ENCODE peak calls at places on chromosomes 13 and 19, in four cellular contexts. One of them, this sample, is unnamed.

GRCh38 chr19:33464733-33465115 is 56.9 kb downstream of the PEPD start:
- DNase-seq in IMR-90: no peak
- DNase-seq in heart left ventricle: no peak
- DNase-seq in A549: no peak
- DNase-seq in this sample: no peak

GRCh38 chr13:109783815-109784589 is 2.4 kb downstream of the IRS2 start:
- DNase-seq in IMR-90: no peak
- DNase-seq in heart left ventricle: no peak
- DNase-seq in A549: no peak
- DNase-seq in this sample: peak; percentile 23

GRCh38 chr13:100454876-100455275 is 133.7 kb downstream of the GGACT start:
- DNase-seq in IMR-90: peak; percentile 54
- DNase-seq in heart left ventricle: no peak
- DNase-seq in A549: no peak
- DNase-seq in this sample: no peak

GRCh38 chr13:97043302-97043701 is 49.0 kb upstream of the OXGR1 start:
- DNase-seq in IMR-90: no peak
- DNase-seq in heart left ventricle: no peak
- DNase-seq in A549: no peak
- DNase-seq in this sample: no peak

GRCh38 chr19:43407416-43408005 is 7.2 kb upstream of the TEX101 start:
- DNase-seq in IMR-90: no peak
- DNase-seq in heart left ventricle: no peak
- DNase-seq in A549: no peak
- DNase-seq in this sample: no peak

GRCh38 chr13:76853481-76853880 is 32.7 kb downstream of the KCTD12 start:
- DNase-seq in IMR-90: no peak
- DNase-seq in heart left ventricle: no peak
- DNase-seq in A549: no peak
- DNase-seq in this sample: no peak

GRCh38 chr19:28846094-28846812 is 366.7 kb downstream of the UQCRFS1 start:
- DNase-seq in IMR-90: no peak
- DNase-seq in heart left ventricle: no peak
- DNase-seq in A549: no peak
- DNase-seq in this sample: no peak

GRCh38 chr19:18590273-18591272 is 2.0 kb downstream of the REX1BD start:
- DNase-seq in IMR-90: peak; percentile 57
- DNase-seq in heart left ventricle: peak; percentile 51
- DNase-seq in A549: peak; percentile 94
- DNase-seq in this sample: peak; percentile 62

GRCh38 chr13:81659984-81660383 is 1319.1 kb upstream of the SPRY2 start:
- DNase-seq in IMR-90: no peak
- DNase-seq in heart left ventricle: no peak
- DNase-seq in A549: no peak
- DNase-seq in this sample: no peak

GRCh38 chr19:21612403-21612872 is 107.0 kb downstream of the ZNF429 start:
- DNase-seq in IMR-90: no peak
- DNase-seq in heart left ventricle: no peak
- DNase-seq in A549: no peak
- DNase-seq in this sample: no peak

GRCh38 chr13:111158136-111158805 is 43.2 kb downstream of the ARHGEF7 start:
- DNase-seq in IMR-90: no peak
- DNase-seq in heart left ventricle: no peak
- DNase-seq in A549: no peak
- DNase-seq in this sample: no peak

GRCh38 chr13:53064721-53065120 is 36.1 kb downstream of the OLFM4 start:
- DNase-seq in IMR-90: no peak
- DNase-seq in heart left ventricle: no peak
- DNase-seq in A549: no peak
- DNase-seq in this sample: no peak

GRCh38 chr19:50977626-50978025 is 6.1 kb downstream of the KLK7 start:
- DNase-seq in IMR-90: no peak
- DNase-seq in heart left ventricle: no peak
- DNase-seq in A549: no peak
- DNase-seq in this sample: no peak

GRCh38 chr19:34482380-34483250 is 1.1 kb downstream of the WTIP start:
- DNase-seq in IMR-90: peak; percentile 37
- DNase-seq in heart left ventricle: no peak
- DNase-seq in A549: peak; percentile 64
- DNase-seq in this sample: no peak

GRCh38 chr13:40120288-40120687 is 464.8 kb downstream of the COG6 start:
- DNase-seq in IMR-90: no peak
- DNase-seq in heart left ventricle: no peak
- DNase-seq in A549: no peak
- DNase-seq in this sample: no peak

GRCh38 chr19:28526042-28526441 is 686.9 kb downstream of the UQCRFS1 start:
- DNase-seq in IMR-90: no peak
- DNase-seq in heart left ventricle: no peak
- DNase-seq in A549: no peak
- DNase-seq in this sample: no peak

GRCh38 chr13:80050252-80050651 is 290.7 kb downstream of the SPRY2 start:
- DNase-seq in IMR-90: peak; percentile 16
- DNase-seq in heart left ventricle: no peak
- DNase-seq in A549: no peak
- DNase-seq in this sample: no peak

GRCh38 chr19:41431426-41432386 is 4.5 kb upstream of the B3GNT8 start:
- DNase-seq in IMR-90: peak; percentile 31
- DNase-seq in heart left ventricle: peak; percentile 92
- DNase-seq in A549: peak; percentile 58
- DNase-seq in this sample: peak; percentile 30

GRCh38 chr19:4196587-4197148 is 14.2 kb downstream of the ANKRD24 start:
- DNase-seq in IMR-90: no peak
- DNase-seq in heart left ventricle: no peak
- DNase-seq in A549: no peak
- DNase-seq in this sample: no peak

GRCh38 chr19:56120371-56121179 is 520 bp downstream of the ZNF787 start:
- DNase-seq in IMR-90: peak; percentile 71
- DNase-seq in heart left ventricle: peak; percentile 94
- DNase-seq in A549: peak; percentile 89
- DNase-seq in this sample: peak; percentile 89

GRCh38 chr19:35901854-35902661 is at the start of gene HCST:
- DNase-seq in IMR-90: peak; percentile 22
- DNase-seq in heart left ventricle: no peak
- DNase-seq in A549: no peak
- DNase-seq in this sample: no peak

GRCh38 chr19:35905178-35905727 is 2.8 kb downstream of the TYROBP start:
- DNase-seq in IMR-90: peak; percentile 50
- DNase-seq in heart left ventricle: no peak
- DNase-seq in A549: no peak
- DNase-seq in this sample: no peak

GRCh38 chr19:35904312-35905068 is 2.2 kb downstream of the HCST start:
- DNase-seq in IMR-90: no peak
- DNase-seq in heart left ventricle: no peak
- DNase-seq in A549: no peak
- DNase-seq in this sample: no peak

GRCh38 chr19:35902870-35903475 is 644 bp downstream of the HCST start:
- DNase-seq in IMR-90: no peak
- DNase-seq in heart left ventricle: no peak
- DNase-seq in A549: no peak
- DNase-seq in this sample: no peak

DNA sequence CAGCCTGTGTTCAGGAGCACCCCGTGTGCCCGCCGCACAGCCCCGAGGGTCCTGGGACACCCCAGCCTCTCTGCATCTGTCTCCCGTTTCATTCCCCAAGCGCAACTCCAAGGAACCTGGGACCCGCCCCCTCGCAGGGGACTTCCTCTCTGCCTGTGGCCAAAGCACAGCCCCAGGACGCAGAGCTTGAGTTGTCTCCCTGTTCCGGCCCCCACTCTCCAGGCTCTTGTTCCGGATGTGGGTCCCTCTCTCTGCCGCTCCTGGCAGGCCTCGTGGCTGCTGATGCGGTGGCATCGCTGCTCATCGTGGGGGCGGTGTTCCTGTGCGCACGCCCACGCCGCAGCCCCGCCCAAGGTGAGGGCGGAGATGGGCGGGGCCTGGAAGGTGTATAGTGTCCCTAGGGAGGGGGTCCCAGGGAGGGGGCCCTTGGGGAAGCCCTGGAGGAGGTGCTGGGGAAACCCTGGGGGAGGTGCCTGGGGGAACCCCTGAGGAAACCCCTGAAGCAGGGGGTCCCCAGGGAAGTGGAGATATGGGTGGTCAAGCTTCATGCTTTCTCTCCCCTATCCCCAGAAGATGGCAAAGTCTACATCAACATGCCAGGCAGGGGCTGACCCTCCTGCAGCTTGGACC is 1.3 kb downstream of the HCST start:
- DNase-seq in IMR-90: peak; percentile 73
- DNase-seq in heart left ventricle: peak; percentile 77
- DNase-seq in A549: peak; percentile 68
- DNase-seq in this sample: no peak
- TF ChIP-seq POLR2A in IMR-90: no peak
- TF ChIP-seq POLR2A in heart left ventricle: no peak
- TF ChIP-seq POLR2A in A549: peak; percentile 45
- TF ChIP-seq POLR2A in this sample: peak; percentile 40

GRCh38 chr19:897442-898039 is 4.3 kb downstream of the RNU6-9 start:
- DNase-seq in IMR-90: no peak
- DNase-seq in heart left ventricle: no peak
- DNase-seq in A549: no peak
- DNase-seq in this sample: no peak

GRCh38 chr19:899363-900301 is 6.3 kb downstream of the RNU6-9 start:
- DNase-seq in IMR-90: no peak
- DNase-seq in heart left ventricle: no peak
- DNase-seq in A549: no peak
- DNase-seq in this sample: no peak

GRCh38 chr19:900302-901111 is 7.2 kb downstream of the RNU6-9 start:
- DNase-seq in IMR-90: no peak
- DNase-seq in heart left ventricle: no peak
- DNase-seq in A549: peak; percentile 62
- DNase-seq in this sample: peak; percentile 63

GRCh38 chr19:896999-897398 is 3.7 kb downstream of the RNU6-9 start:
- DNase-seq in IMR-90: no peak
- DNase-seq in heart left ventricle: no peak
- DNase-seq in A549: no peak
- DNase-seq in this sample: no peak

GRCh38 chr19:898663-899062 is 5.4 kb downstream of the RNU6-9 start:
- DNase-seq in IMR-90: no peak
- DNase-seq in heart left ventricle: no peak
- DNase-seq in A549: no peak
- DNase-seq in this sample: no peak
- TF ChIP-seq POLR2A in IMR-90: no peak
- TF ChIP-seq POLR2A in heart left ventricle: no peak
- TF ChIP-seq POLR2A in A549: no peak
- TF ChIP-seq POLR2A in this sample: no peak

DNA sequence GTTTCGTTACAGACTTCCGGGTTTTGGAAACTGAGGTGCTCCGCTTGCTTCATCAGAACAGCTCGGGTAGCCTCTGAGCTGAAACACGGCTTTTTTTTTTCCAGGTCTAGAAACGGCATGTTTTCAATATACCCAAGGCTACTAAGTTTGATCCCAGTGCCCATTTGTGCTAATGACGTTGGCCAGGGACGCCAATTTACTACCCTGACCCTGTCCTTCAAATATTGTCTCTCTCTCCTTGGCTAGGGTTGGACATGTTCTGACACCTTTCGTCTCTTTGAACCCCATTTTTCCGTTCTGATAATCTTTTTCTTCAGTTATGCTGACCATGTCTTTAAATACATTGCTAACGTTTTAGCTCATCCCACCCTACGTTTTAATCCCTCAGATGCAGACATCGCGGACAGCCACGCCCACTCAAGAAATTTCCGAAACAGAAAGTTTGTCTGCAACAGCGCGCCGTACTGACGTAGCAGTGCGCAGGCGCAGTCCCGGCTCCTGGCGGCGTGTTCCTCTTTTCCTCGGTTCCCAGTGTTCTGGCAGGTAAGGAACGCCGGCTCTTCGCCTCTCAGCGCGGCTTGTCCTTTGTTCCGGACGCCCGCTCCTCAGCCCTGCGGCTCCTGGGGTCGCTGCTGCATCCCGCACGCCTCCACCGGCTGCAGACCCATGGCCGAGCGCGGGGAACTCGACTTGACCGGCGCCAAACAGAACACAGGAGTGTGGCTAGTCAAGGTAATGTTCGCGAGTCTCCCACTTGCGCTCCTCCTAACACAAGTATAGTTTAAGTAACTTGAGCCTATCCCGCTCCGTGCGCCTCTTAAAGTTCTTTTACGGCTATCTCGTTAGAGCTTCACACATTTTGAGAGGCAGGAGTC is at the start of gene GTF2F2:
- DNase-seq in IMR-90: peak; percentile 90
- DNase-seq in heart left ventricle: peak; percentile 92
- DNase-seq in A549: peak; percentile 83
- DNase-seq in this sample: peak; percentile 94
- TF ChIP-seq POLR2A in IMR-90: peak; percentile 72
- TF ChIP-seq POLR2A in heart left ventricle: no peak
- TF ChIP-seq POLR2A in A549: peak; percentile 68
- TF ChIP-seq POLR2A in this sample: peak; percentile 86

GRCh38 chr19:47711652-47712239 is 1.5 kb upstream of the EHD2 start:
- DNase-seq in IMR-90: no peak
- DNase-seq in heart left ventricle: no peak
- DNase-seq in A549: no peak
- DNase-seq in this sample: no peak

GRCh38 chr19:47719047-47719885 is 6.0 kb downstream of the EHD2 start:
- DNase-seq in IMR-90: peak; percentile 99
- DNase-seq in heart left ventricle: peak; percentile 91
- DNase-seq in A549: peak; percentile 91
- DNase-seq in this sample: no peak

GRCh38 chr19:47714339-47714738 is 1.1 kb downstream of the EHD2 start:
- DNase-seq in IMR-90: no peak
- DNase-seq in heart left ventricle: no peak
- DNase-seq in A549: no peak
- DNase-seq in this sample: no peak

GRCh38 chr19:47716270-47716937 is 3.2 kb downstream of the EHD2 start:
- DNase-seq in IMR-90: no peak
- DNase-seq in heart left ventricle: no peak
- DNase-seq in A549: no peak
- DNase-seq in this sample: no peak

DNA sequence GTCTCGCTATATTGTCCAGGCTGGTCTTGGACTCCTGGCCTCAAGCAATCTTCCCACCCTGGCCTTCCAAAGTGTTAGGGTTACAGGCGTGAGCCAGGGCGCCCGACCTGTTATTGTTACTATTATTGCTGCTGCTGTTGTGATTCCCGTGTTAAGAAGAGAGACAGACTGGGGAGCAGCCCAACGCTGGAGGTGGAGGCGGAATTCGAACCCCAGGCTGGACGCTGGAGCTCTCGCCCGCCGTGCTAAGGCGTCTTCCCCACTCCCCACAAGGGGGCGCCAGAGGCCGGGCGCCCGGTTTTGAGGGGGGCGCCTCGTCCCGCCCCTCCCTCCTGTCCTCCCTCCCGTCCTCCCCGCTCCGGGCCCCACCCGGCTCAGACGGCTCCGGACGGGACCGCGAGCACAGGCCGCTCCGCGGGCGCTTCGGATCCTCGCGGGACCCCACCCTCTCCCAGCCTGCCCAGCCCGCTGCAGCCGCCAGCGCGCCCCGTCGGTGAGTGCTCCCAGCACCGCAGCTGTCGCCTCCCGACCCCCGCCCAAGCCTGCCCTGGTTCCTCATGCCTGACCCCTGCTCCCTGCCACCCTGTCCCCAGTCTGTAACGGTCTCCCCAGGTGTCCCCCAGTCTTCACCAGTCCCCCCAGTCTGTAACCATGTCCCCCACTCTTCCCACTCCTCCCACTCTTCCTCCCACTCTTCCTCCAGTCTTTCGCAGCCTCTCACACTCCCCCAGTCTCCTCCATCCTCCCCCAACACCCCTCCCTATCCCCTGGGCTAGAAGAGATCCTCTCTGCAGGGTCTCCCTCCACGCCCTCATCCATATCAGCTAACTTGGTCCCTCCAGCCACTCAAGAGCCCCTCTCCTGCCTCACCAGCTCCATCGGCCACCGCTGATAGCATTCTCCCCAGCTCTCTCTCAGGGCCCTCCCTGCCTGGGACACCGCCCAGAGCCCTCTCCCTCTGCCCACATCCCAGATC is at the start of gene EHD2:
- DNase-seq in IMR-90: peak; percentile 76
- DNase-seq in heart left ventricle: peak; percentile 81
- DNase-seq in A549: peak; percentile 84
- DNase-seq in this sample: peak; percentile 50
- TF ChIP-seq POLR2A in IMR-90: peak; percentile 93
- TF ChIP-seq POLR2A in heart left ventricle: no peak
- TF ChIP-seq POLR2A in A549: peak; percentile 82
- TF ChIP-seq POLR2A in this sample: no peak